ENCODE peak calls at places on chromosomes 12 and 14, in eight cellular contexts. W is ovary, U is mucosa of descending colon, T is tibial nerve, J is body of pancreas, E is tibial artery, B is neural progenitor cell, Q is heart right ventricle. I is an unnamed sample. For H3K36me3 and H3K4me1, the result is how much of the 10 kb centered on the place peaks cover.

GRCh38 chr12:56699020-56699661 is 11.1 kb upstream of the PTGES3 start:
- DNase-seq in U (no peak), B (no peak), T (no peak), E (no peak), Q (no peak), J (no peak), W (no peak), I (no peak)

GRCh38 chr12:4271433-4272013 is 2.0 kb upstream of the CCND2 start:
- DNase-seq in W (no peak), E (no peak), Q (no peak), B (peak), U (peak), T (no peak), J (no peak), I (no peak)

GRCh38 chr14:95547272-95547625 is 12.4 kb downstream of the GLRX5 start:
- DNase-seq in W (no peak), Q (no peak), J (no peak), U (no peak), T (no peak), B (no peak), E (no peak), I (no peak)

GRCh38 chr12:50922820-50923219 is 29.5 kb upstream of the HIGD1C start:
- DNase-seq in T (no peak), Q (no peak), B (peak), J (no peak), E (no peak), W (peak), U (no peak), I (no peak)

GRCh38 chr12:99558113-99558512 is 89.4 kb upstream of the GARIN6 start:
- DNase-seq in Q (no peak), W (no peak), J (no peak), T (no peak), U (no peak), B (no peak), E (no peak), I (no peak)

GRCh38 chr12:90652280-90652679 is 302.7 kb downstream of the CCER1 start:
- DNase-seq in U (no peak), J (no peak), E (no peak), T (no peak), B (peak), W (no peak), Q (no peak), I (no peak)

GRCh38 chr12:56634242-56634836 is 4.2 kb upstream of the BAZ2A start:
- DNase-seq in Q (no peak), T (no peak), W (peak), U (peak), J (peak), E (peak), B (peak), I (no peak)

GRCh38 chr12:28253175-28253641 is 63.0 kb downstream of the CCDC91 start:
- DNase-seq in U (no peak), E (no peak), Q (no peak), W (no peak), T (no peak), B (no peak), J (no peak), I (no peak)

GRCh38 chr14:74698894-74699293 is 14.0 kb downstream of the AREL1 start:
- DNase-seq in J (no peak), U (no peak), W (no peak), Q (no peak), E (no peak), B (no peak), T (no peak), I (no peak)

GRCh38 chr14:68691031-68691864 is 101.6 kb downstream of the ZFP36L1 start:
- DNase-seq in B (peak), W (no peak), U (no peak), T (no peak), Q (no peak), J (no peak), E (peak), I (no peak)

GRCh38 chr14:89787525-89787924 is 167.0 kb downstream of the EFCAB11 start:
- DNase-seq in W (no peak), J (no peak), E (no peak), B (no peak), Q (no peak), T (no peak), U (no peak), I (no peak)

GRCh38 chr12:26939953-26940352 is 1.7 kb downstream of the FGFR1OP2 start:
- DNase-seq in E (no peak), Q (no peak), W (no peak), U (no peak), J (no peak), B (no peak), T (no peak), I (no peak)

GRCh38 chr12:70196732-70197361 is 46.4 kb upstream of the CNOT2 start:
- DNase-seq in E (no peak), J (no peak), U (no peak), Q (no peak), W (no peak), B (no peak), T (no peak), I (no peak)

GRCh38 chr14:86654558-86655184 is 1124.7 kb downstream of the FLRT2 start:
- DNase-seq in T (peak), U (peak), E (no peak), W (peak), J (peak), Q (peak), B (peak), I (peak)

GRCh38 chr12:11929714-11930113 is 141.0 kb upstream of the BCL2L14 start:
- DNase-seq in J (no peak), B (no peak), W (no peak), E (no peak), U (no peak), Q (no peak), T (no peak), I (no peak)

GRCh38 chr12:131421506-131422184 is 289.2 kb upstream of the SFSWAP start:
- DNase-seq in E (no peak), T (no peak), U (no peak), Q (no peak), J (no peak), B (no peak), W (no peak), I (no peak)

GRCh38 chr12:52214421-52214802 is 18.6 kb upstream of the KRT7 start:
- DNase-seq in B (no peak), U (no peak), Q (no peak), T (no peak), E (peak), J (peak), W (peak), I (no peak)

GRCh38 chr14:91255026-91255695 is 10.7 kb upstream of the GPR68 start:
- DNase-seq in Q (no peak), U (no peak), W (no peak), J (no peak), T (no peak), E (no peak), B (no peak), I (no peak)

GRCh38 chr14:102952276-102952675 is 29.8 kb downstream of the AMN start:
- DNase-seq in Q (no peak), J (no peak), T (no peak), U (no peak), E (no peak), B (no peak), W (no peak), I (no peak)
- H3K36me3 ChIP-seq in Q (half or more), J (under half), T (half or more), U (under half), E (half or more), B (under half), W (under half), I (under half)

GRCh38 chr12:48982397-48983080 is 4.4 kb downstream of the WNT1 start:
- DNase-seq in W (no peak), U (no peak), B (no peak), E (no peak), Q (no peak), J (no peak), T (no peak), I (no peak)

GRCh38 chr12:48980389-48980952 is 2.3 kb downstream of the WNT1 start:
- DNase-seq in T (no peak), J (no peak), E (no peak), W (no peak), Q (no peak), B (peak), U (peak), I (peak)

GRCh38 chr12:48981757-48982157 is 3.6 kb downstream of the WNT1 start:
- DNase-seq in J (no peak), U (no peak), W (no peak), Q (no peak), E (no peak), T (no peak), B (no peak), I (no peak)

GRCh38 chr12:48979602-48980388 is 1.7 kb downstream of the WNT1 start:
- DNase-seq in U (peak), W (no peak), T (no peak), Q (no peak), J (peak), B (peak), E (no peak), I (peak)

DNA sequence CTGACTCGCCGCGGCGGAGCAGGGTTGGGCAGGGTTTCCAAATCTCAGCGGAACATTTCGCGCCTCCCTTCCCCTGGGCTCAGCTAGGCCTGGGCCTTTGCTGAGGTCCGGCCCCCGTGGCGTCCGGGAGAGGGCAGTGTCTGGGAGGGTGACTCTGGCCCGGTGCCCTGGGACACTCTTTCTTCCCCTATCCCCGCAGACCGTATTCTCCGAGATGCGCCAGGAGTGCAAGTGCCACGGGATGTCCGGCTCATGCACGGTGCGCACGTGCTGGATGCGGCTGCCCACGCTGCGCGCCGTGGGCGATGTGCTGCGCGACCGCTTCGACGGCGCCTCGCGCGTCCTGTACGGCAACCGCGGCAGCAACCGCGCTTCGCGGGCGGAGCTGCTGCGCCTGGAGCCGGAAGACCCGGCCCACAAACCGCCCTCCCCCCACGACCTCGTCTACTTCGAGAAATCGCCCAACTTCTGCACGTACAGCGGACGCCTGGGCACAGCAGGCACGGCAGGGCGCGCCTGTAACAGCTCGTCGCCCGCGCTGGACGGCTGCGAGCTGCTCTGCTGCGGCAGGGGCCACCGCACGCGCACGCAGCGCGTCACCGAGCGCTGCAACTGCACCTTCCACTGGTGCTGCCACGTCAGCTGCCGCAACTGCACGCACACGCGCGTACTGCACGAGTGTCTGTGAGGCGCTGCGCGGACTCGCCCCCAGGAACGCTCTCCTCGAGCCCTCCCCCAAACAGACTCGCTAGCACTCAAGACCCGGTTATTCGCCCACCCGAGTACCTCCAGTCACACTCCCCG is 3.0 kb downstream of the WNT1 start:
- DNase-seq in W (no peak), U (peak), J (peak), Q (no peak), T (no peak), E (no peak), B (peak), I (no peak)
- TF ChIP-seq CTCF in W (no peak), U (no peak), J (peak), Q (peak), T (no peak), E (no peak), B (peak), I (no peak)

GRCh38 chr12:53560912-53561589 is 53.8 kb upstream of the NPFF start:
- DNase-seq in Q (no peak), J (no peak), T (no peak), E (no peak), B (no peak), U (no peak), W (no peak), I (no peak)
- H3K4me1 ChIP-seq in Q (half or more), J (under half), T (under half), E (half or more), B (under half), U (under half), W (under half), I (under half)

DNA sequence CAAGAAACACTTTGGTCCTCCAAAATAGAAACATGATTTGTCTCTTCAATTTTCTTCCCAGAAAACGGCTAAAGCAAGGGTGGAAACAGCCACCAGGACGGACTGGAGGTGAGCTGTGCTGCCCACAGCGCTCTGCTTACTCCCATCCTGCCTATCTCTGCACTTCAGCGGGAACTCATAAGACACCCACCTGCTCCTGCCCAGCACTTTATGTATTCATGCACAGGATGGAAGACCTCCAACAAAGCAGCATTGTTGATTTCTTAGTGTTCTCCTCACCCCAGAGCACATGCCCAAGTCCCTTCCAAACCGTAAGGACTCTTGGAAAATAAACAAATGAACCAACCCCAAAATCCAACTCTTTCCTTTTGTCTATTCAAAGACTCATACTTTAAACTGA is 277.2 kb downstream of the MED13L start:
- DNase-seq in J (no peak), B (no peak), T (no peak), U (no peak), E (no peak), W (no peak), Q (no peak), I (no peak)
- H3K36me3 ChIP-seq in J (under half), B (under half), T (under half), U (under half), E (under half), W (under half), Q (under half), I (under half)

GRCh38 chr12:8603858-8604257 is 8.8 kb downstream of the AICDA start:
- DNase-seq in E (no peak), U (no peak), W (no peak), T (no peak), Q (no peak), J (no peak), B (no peak), I (no peak)
- TF ChIP-seq CTCF in E (no peak), U (no peak), W (no peak), T (no peak), Q (no peak), J (no peak), B (peak), I (no peak)